ENCODE peak calls at places on chromosomes 3 and 15, in seven cellular contexts. Z is hepatocyte, T is GM23338, A is GM23248, W is PC-3, U is MM.1S, I is HCT116. F is an unnamed sample.

GRCh38 chr3:187026321-187026678 is 96.0 kb downstream of the ST6GAL1 start:
- DNase-seq in Z (no peak), I (no peak), W (no peak), A (no peak), U (no peak), T (no peak), F (no peak)

GRCh38 chr3:89954135-89954534 is 846.7 kb downstream of the EPHA3 start:
- DNase-seq in A (no peak), T (no peak), Z (no peak), W (peak), U (no peak), I (no peak), F (no peak)

GRCh38 chr3:102113421-102114041 is 264.2 kb downstream of the NFKBIZ start:
- DNase-seq in A (no peak), W (peak), T (no peak), U (no peak), I (no peak), Z (peak), F (no peak)

GRCh38 chr15:38090223-38090622 is 155.8 kb downstream of the TMCO5A start:
- DNase-seq in A (no peak), I (no peak), W (no peak), U (no peak), T (no peak), Z (no peak), F (no peak)

GRCh38 chr15:38622908-38623307 is 58.3 kb upstream of the RASGRP1 start:
- DNase-seq in W (no peak), Z (no peak), T (no peak), A (no peak), U (no peak), I (no peak), F (no peak)

GRCh38 chr3:59425942-59426341 is 376.1 kb upstream of the CFAP20DC start:
- DNase-seq in U (peak), Z (no peak), W (no peak), A (no peak), I (no peak), T (no peak), F (no peak)

GRCh38 chr15:86044981-86045380 is 34.7 kb upstream of the AGBL1 start:
- DNase-seq in A (no peak), Z (no peak), W (no peak), I (no peak), T (peak), U (peak), F (peak)

GRCh38 chr3:128556384-128556783 is 63.4 kb upstream of the GATA2 start:
- DNase-seq in T (no peak), U (no peak), W (no peak), A (no peak), I (no peak), Z (no peak), F (no peak)

GRCh38 chr15:60546764-60547163 is 67.8 kb upstream of the ICE2 start:
- DNase-seq in U (no peak), I (no peak), Z (no peak), W (no peak), T (no peak), A (no peak), F (no peak)

GRCh38 chr3:196144383-196145105 is 62.7 kb upstream of the TFRC start:
- DNase-seq in W (no peak), Z (no peak), T (no peak), A (peak), U (no peak), I (no peak), F (no peak)

GRCh38 chr3:16741103-16741758 is 136.0 kb upstream of the DAZL start:
- DNase-seq in U (no peak), A (peak), T (no peak), W (peak), Z (no peak), I (no peak), F (no peak)

GRCh38 chr3:72137865-72138861 is 353.2 kb upstream of the PROK2 start:
- DNase-seq in Z (no peak), A (no peak), W (no peak), I (no peak), U (no peak), T (no peak), F (no peak)

GRCh38 chr3:43177092-43177491 is 71.2 kb upstream of the POMGNT2 start:
- DNase-seq in T (no peak), U (no peak), W (no peak), Z (no peak), I (no peak), A (no peak), F (no peak)

GRCh38 chr15:50180091-50180490 is 1.9 kb upstream of the SLC27A2 start:
- DNase-seq in U (peak), Z (no peak), T (no peak), I (no peak), A (no peak), W (no peak), F (no peak)

GRCh38 chr3:72295974-72296450 is 511.1 kb upstream of the PROK2 start:
- DNase-seq in T (no peak), A (no peak), W (no peak), U (no peak), Z (no peak), I (no peak), F (no peak)

GRCh38 chr15:74809951-74810350 is 2.7 kb upstream of the LMAN1L start:
- DNase-seq in I (no peak), A (no peak), W (peak), Z (no peak), T (no peak), U (no peak), F (no peak)

GRCh38 chr3:58463181-58463941 is 28.5 kb upstream of the KCTD6 start:
- DNase-seq in W (peak), I (peak), A (peak), Z (peak), T (peak), U (peak), F (peak)

GRCh38 chr15:38671675-38672141 is 107.1 kb upstream of the RASGRP1 start:
- DNase-seq in T (no peak), I (no peak), A (peak), W (no peak), U (no peak), Z (no peak), F (no peak)

GRCh38 chr3:149717391-149718056 is 34.8 kb downstream of the COMMD2 start:
- DNase-seq in Z (peak), A (peak), T (peak), U (peak), W (peak), I (peak), F (peak)

GRCh38 chr3:49351521-49352011 is 6.6 kb downstream of the GPX1 start:
- DNase-seq in A (peak), I (no peak), W (peak), Z (peak), U (no peak), T (no peak), F (no peak)

GRCh38 chr15:38308797-38309196 is 56.2 kb downstream of the SPRED1 start:
- DNase-seq in I (no peak), A (no peak), T (no peak), W (no peak), Z (no peak), U (no peak), F (no peak)

GRCh38 chr3:66490214-66490613 is 10.6 kb downstream of the LRIG1 start:
- DNase-seq in W (no peak), I (no peak), T (no peak), U (peak), Z (no peak), A (peak), F (no peak)

GRCh38 chr15:79089331-79089889 is 1.2 kb downstream of the RASGRF1 start:
- DNase-seq in W (no peak), U (no peak), Z (no peak), T (peak), A (no peak), I (no peak), F (peak)

GRCh38 chr15:79090487-79091203 is at the start of gene RASGRF1:
- DNase-seq in U (no peak), Z (peak), W (no peak), A (peak), I (no peak), T (peak), F (peak)

GRCh38 chr15:79088426-79089205 is 2.0 kb downstream of the RASGRF1 start:
- DNase-seq in W (no peak), I (no peak), A (no peak), Z (no peak), T (no peak), U (no peak), F (no peak)

GRCh38 chr15:79091204-79091867 is 756 bp upstream of the RASGRF1 start:
- DNase-seq in A (peak), I (no peak), Z (peak), W (no peak), U (no peak), T (peak), F (peak)

DNA sequence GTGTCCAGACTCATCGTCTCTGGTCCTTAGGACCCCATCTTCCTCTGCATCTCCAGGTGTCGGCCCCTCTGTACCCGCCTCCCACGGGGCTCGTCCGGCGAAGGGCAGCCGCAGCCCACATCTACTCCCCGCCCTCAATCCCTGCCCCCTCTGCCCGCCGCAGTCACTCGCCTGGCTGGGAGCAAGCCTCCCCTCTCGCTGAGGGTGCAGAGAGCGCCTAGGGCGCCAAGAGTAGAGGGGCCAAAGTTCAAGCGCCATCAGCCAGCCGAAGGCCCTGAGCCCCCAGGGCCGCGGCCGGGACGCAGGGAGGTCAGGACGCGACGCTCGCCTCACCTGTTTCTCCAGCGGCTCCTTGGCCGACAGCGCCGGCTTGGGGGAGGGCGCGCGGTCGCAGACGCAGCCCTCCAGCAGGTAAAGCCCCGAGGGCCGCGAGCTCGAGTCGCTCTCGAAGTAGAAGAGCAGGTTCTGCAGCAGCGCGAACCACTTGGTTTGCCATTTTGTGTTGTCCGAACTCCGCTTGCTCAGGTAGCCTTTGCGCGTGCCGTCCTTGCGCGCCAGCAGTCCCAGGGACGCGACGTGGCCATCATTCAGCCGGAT is 592 bp downstream of the RASGRF1 start:
- DNase-seq in I (no peak), A (no peak), T (peak), U (no peak), Z (no peak), W (no peak), F (peak)
- TF ChIP-seq EZH2 in I (no peak), A (peak), T (peak), U (no peak), Z (peak), W (no peak), F (peak)

GRCh38 chr3:151290673-151291072 is 12.3 kb upstream of the P2RY14 start:
- DNase-seq in A (peak), Z (no peak), I (peak), W (peak), T (no peak), U (no peak), F (no peak)
- TF ChIP-seq EZH2phosphoT487 in A (no peak), Z (no peak), I (no peak), W (no peak), T (no peak), U (no peak), F (no peak)

DNA sequence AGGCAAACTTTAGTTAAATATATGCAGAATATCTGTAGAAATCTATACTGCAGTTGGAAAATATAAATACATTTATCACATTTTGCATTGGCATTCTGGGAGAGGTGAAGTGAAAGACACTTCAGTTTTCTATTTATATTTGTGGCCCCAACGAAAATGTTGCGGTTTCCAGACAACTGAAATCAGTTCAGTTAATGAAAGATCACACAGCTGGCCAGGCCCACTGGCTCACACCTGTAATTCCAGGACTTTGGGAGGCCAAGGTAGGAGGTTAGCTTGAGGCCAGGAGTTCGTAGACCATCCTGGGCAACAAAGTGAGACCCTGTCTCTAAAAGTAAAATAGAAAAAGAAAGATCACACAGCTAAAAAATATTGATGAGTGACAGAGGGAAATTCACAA is 11.9 kb upstream of the CLASP2 start:
- DNase-seq in W (no peak), T (no peak), A (no peak), U (peak), Z (no peak), I (no peak), F (no peak)
- TF ChIP-seq EZH2 in W (no peak), T (no peak), A (no peak), U (no peak), Z (no peak), I (no peak), F (no peak)

GRCh38 chr15:75842722-75843617 is at the start of gene UBE2Q2:
- DNase-seq in W (peak), Z (peak), U (peak), I (no peak), T (peak), A (peak), F (peak)
- TF ChIP-seq EZH2phosphoT487 in W (no peak), Z (no peak), U (no peak), I (no peak), T (no peak), A (no peak), F (peak)

DNA sequence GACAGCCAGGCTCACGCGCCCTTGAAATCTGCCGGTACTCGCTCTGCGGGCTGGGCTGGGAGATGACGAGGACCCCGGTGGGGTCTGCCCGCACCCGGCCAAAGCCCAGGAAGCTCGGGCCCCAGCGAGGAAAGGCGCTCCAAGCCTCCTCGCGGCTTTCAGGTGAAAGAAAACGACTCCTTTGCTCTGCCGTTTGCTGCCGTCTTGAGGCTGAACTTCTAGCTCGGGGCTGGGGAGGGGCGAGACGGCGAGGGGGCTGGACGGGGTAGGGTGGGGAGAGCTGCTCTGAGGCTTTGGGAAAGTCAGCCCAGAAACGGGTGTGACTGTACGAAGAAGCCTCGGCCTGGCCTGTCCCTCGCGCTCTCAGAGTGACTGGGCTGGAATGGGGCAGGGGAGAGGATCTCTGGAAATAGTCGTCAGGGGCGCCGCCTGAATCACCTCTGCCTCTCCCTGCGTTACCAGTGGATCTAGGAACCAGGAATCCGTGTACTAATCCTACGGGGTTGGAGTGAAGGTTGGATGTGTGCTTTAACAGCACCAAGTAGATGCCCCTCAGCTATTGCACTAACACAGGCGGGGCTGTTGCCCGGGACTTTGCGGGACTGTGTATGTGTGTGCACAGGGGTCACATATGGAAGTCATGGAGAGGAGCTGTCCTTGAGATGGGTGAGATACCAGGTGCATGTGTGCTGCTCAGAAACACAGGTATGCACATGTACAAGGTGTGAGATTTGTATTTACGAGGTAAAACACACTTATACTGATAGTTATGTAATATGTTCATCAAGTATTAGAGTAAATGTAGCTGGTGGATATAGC is 495 bp downstream of the FOXL2NB start:
- DNase-seq in T (peak), A (no peak), U (no peak), I (no peak), Z (no peak), W (no peak), F (peak)
- TF ChIP-seq EZH2 in T (no peak), A (no peak), U (no peak), I (no peak), Z (no peak), W (no peak), F (peak)

DNA sequence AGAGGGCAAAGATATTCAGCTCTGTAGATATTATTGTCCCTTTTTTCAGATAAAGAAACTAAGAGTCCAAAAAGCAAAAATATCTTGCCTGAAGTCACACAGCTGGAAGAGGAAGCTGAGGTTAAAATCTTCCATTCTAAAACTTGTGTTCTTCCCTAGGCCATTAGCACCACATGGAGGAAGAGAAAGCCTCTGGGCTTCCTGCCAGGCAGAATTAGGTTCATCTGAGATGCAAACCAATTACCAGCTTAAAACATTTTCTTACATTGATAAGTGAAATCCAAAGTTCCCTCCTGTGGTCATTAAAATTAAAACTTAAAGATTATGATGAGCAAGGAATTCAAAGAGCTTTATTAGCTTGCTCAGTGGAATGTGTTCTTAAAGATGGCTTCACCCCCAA is 235.3 kb upstream of the SETMAR start:
- DNase-seq in Z (no peak), I (no peak), U (no peak), A (no peak), T (no peak), W (no peak), F (no peak)
- TF ChIP-seq EZH2phosphoT487 in Z (no peak), I (no peak), U (no peak), A (no peak), T (no peak), W (no peak), F (no peak)

GRCh38 chr3:99899603-99900002 is 81.9 kb downstream of the CMSS1 start:
- DNase-seq in W (no peak), I (no peak), T (no peak), A (no peak), U (no peak), Z (no peak), F (no peak)

GRCh38 chr3:99895106-99895705 is 77.5 kb downstream of the CMSS1 start:
- DNase-seq in W (peak), A (peak), Z (no peak), I (no peak), T (no peak), U (no peak), F (no peak)

GRCh38 chr3:99895706-99896441 is 78.2 kb downstream of the CMSS1 start:
- DNase-seq in W (peak), U (no peak), I (peak), T (no peak), Z (peak), A (peak), F (no peak)

GRCh38 chr3:99900248-99900647 is 82.6 kb downstream of the CMSS1 start:
- DNase-seq in Z (no peak), W (no peak), A (no peak), T (no peak), I (no peak), U (no peak), F (no peak)

DNA sequence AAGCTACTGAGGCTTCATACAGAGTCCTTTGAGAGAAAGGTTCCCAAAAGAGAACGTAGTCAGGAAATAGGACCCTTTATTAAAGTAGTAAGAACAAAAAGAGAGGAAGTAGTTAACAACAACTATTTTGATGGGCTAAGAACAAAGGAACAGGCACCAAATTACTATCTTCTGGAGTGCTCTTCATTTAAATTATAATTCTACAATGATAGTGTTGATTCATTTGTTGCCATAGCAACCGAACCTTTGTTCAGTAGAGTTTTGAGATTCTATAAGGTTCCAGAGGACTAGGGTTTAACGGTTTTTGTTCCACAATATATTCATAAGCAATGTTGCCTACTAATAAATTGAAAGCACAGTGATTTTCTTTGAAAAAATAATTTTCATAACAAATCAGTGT is 78.8 kb downstream of the CMSS1 start:
- DNase-seq in Z (no peak), A (peak), I (no peak), W (no peak), T (peak), U (no peak), F (peak)
- TF ChIP-seq EZH2 in Z (no peak), A (no peak), I (no peak), W (no peak), T (no peak), U (no peak), F (no peak)

DNA sequence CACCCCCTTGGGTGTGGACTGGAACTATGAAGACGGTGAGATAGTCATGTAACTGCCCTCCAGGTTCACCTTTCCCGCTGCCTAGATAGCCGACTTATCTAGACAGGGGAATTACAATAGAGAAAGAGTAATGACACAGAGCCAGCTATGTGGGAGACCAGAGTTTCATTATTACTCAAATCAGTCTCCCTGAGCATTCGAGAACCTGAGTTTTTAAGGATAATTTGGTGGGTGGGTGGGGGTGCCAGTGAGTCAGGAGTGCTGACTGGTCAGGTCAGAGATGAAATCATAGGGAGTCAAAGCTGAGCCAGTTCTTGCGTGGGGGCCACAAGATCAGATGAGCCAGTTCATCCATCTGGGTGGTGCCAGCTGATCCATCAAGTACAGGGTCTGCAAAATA is 19.7 kb upstream of the DNAJC19 start:
- DNase-seq in U (no peak), W (no peak), T (no peak), Z (no peak), I (no peak), A (no peak), F (no peak)
- TF ChIP-seq EZH2phosphoT487 in U (no peak), W (no peak), T (no peak), Z (no peak), I (no peak), A (no peak), F (no peak)

F was measured in neural progenitor cell.